ENCODE peak calls at places on chromosome 13, in seven cellular contexts. One of them, this sample, is unnamed.
A peak's percentile ranks its signal among the peaks of the same experiment; 100 is the strongest.

GRCh38 chr13:80131204-80131603 is 209.7 kb downstream of the SPRY2 start:
- DNase-seq in GM23248: peak; percentile 80
- DNase-seq in naive thymus-derived CD8-positive, alpha-beta T cell: no peak
- DNase-seq in midbrain: peak; percentile 88
- DNase-seq in activated CD4-positive, CD25-positive, alpha-beta regulatory T cell treated with anti-CD3 and anti-CD28 coated beads, Interleukin-2, amount 50 U/mL, for 16 hours: no peak
- DNase-seq in T-helper 9 cell: no peak
- DNase-seq in EL: peak; percentile 68
- DNase-seq in this sample: peak; percentile 68

GRCh38 chr13:27395007-27395510 is 29.4 kb upstream of the GTF3A start:
- DNase-seq in activated CD4-positive, CD25-positive, alpha-beta regulatory T cell treated with anti-CD3 and anti-CD28 coated beads, Interleukin-2, amount 50 U/mL, for 16 hours: no peak
- DNase-seq in EL: no peak
- DNase-seq in naive thymus-derived CD8-positive, alpha-beta T cell: no peak
- DNase-seq in GM23248: no peak
- DNase-seq in midbrain: no peak
- DNase-seq in T-helper 9 cell: no peak
- DNase-seq in this sample: no peak

GRCh38 chr13:23626730-23627129 is 56.5 kb downstream of the TNFRSF19 start:
- DNase-seq in EL: no peak
- DNase-seq in T-helper 9 cell: no peak
- DNase-seq in activated CD4-positive, CD25-positive, alpha-beta regulatory T cell treated with anti-CD3 and anti-CD28 coated beads, Interleukin-2, amount 50 U/mL, for 16 hours: no peak
- DNase-seq in naive thymus-derived CD8-positive, alpha-beta T cell: no peak
- DNase-seq in GM23248: no peak
- DNase-seq in midbrain: peak; percentile 52
- DNase-seq in this sample: no peak

GRCh38 chr13:80361883-80362327 is 21.0 kb upstream of the SPRY2 start:
- DNase-seq in activated CD4-positive, CD25-positive, alpha-beta regulatory T cell treated with anti-CD3 and anti-CD28 coated beads, Interleukin-2, amount 50 U/mL, for 16 hours: no peak
- DNase-seq in naive thymus-derived CD8-positive, alpha-beta T cell: no peak
- DNase-seq in EL: peak; percentile 8
- DNase-seq in midbrain: peak; percentile 39
- DNase-seq in T-helper 9 cell: no peak
- DNase-seq in GM23248: no peak
- DNase-seq in this sample: no peak

GRCh38 chr13:40974460-40975407 is 44.4 kb downstream of the ELF1 start:
- DNase-seq in GM23248: peak; percentile 51
- DNase-seq in midbrain: no peak
- DNase-seq in naive thymus-derived CD8-positive, alpha-beta T cell: peak; percentile 67
- DNase-seq in activated CD4-positive, CD25-positive, alpha-beta regulatory T cell treated with anti-CD3 and anti-CD28 coated beads, Interleukin-2, amount 50 U/mL, for 16 hours: peak; percentile 11
- DNase-seq in EL: peak; percentile 34
- DNase-seq in T-helper 9 cell: no peak
- DNase-seq in this sample: no peak

GRCh38 chr13:40456979-40457553 is 209.4 kb downstream of the FOXO1 start:
- DNase-seq in EL: no peak
- DNase-seq in midbrain: no peak
- DNase-seq in GM23248: no peak
- DNase-seq in activated CD4-positive, CD25-positive, alpha-beta regulatory T cell treated with anti-CD3 and anti-CD28 coated beads, Interleukin-2, amount 50 U/mL, for 16 hours: no peak
- DNase-seq in T-helper 9 cell: no peak
- DNase-seq in naive thymus-derived CD8-positive, alpha-beta T cell: no peak
- DNase-seq in this sample: no peak

GRCh38 chr13:24074687-24075086 is 85.8 kb upstream of the SPATA13 start:
- DNase-seq in EL: no peak
- DNase-seq in T-helper 9 cell: no peak
- DNase-seq in midbrain: peak; percentile 55
- DNase-seq in naive thymus-derived CD8-positive, alpha-beta T cell: no peak
- DNase-seq in activated CD4-positive, CD25-positive, alpha-beta regulatory T cell treated with anti-CD3 and anti-CD28 coated beads, Interleukin-2, amount 50 U/mL, for 16 hours: no peak
- DNase-seq in GM23248: no peak
- DNase-seq in this sample: no peak

GRCh38 chr13:45178349-45179142 is 22.3 kb downstream of the KCTD4 start:
- DNase-seq in GM23248: peak; percentile 63
- DNase-seq in naive thymus-derived CD8-positive, alpha-beta T cell: no peak
- DNase-seq in EL: peak; percentile 84
- DNase-seq in midbrain: no peak
- DNase-seq in T-helper 9 cell: no peak
- DNase-seq in activated CD4-positive, CD25-positive, alpha-beta regulatory T cell treated with anti-CD3 and anti-CD28 coated beads, Interleukin-2, amount 50 U/mL, for 16 hours: no peak
- DNase-seq in this sample: no peak

GRCh38 chr13:59356607-59357006 is 807.1 kb downstream of the DIAPH3 start:
- DNase-seq in midbrain: no peak
- DNase-seq in GM23248: peak; percentile 1
- DNase-seq in activated CD4-positive, CD25-positive, alpha-beta regulatory T cell treated with anti-CD3 and anti-CD28 coated beads, Interleukin-2, amount 50 U/mL, for 16 hours: no peak
- DNase-seq in EL: peak; percentile 28
- DNase-seq in naive thymus-derived CD8-positive, alpha-beta T cell: no peak
- DNase-seq in T-helper 9 cell: no peak
- DNase-seq in this sample: no peak

GRCh38 chr13:59413121-59413520 is 750.6 kb downstream of the DIAPH3 start:
- DNase-seq in naive thymus-derived CD8-positive, alpha-beta T cell: no peak
- DNase-seq in GM23248: no peak
- DNase-seq in activated CD4-positive, CD25-positive, alpha-beta regulatory T cell treated with anti-CD3 and anti-CD28 coated beads, Interleukin-2, amount 50 U/mL, for 16 hours: no peak
- DNase-seq in EL: peak; percentile 3
- DNase-seq in midbrain: no peak
- DNase-seq in T-helper 9 cell: no peak
- DNase-seq in this sample: no peak

GRCh38 chr13:41199061-41199460 is 4.7 kb upstream of the KBTBD7 start:
- DNase-seq in naive thymus-derived CD8-positive, alpha-beta T cell: no peak
- DNase-seq in GM23248: no peak
- DNase-seq in midbrain: no peak
- DNase-seq in EL: no peak
- DNase-seq in T-helper 9 cell: no peak
- DNase-seq in activated CD4-positive, CD25-positive, alpha-beta regulatory T cell treated with anti-CD3 and anti-CD28 coated beads, Interleukin-2, amount 50 U/mL, for 16 hours: no peak
- DNase-seq in this sample: no peak

GRCh38 chr13:33174980-33175379 is 110.6 kb downstream of the STARD13 start:
- DNase-seq in naive thymus-derived CD8-positive, alpha-beta T cell: no peak
- DNase-seq in EL: no peak
- DNase-seq in T-helper 9 cell: no peak
- DNase-seq in GM23248: peak; percentile 27
- DNase-seq in activated CD4-positive, CD25-positive, alpha-beta regulatory T cell treated with anti-CD3 and anti-CD28 coated beads, Interleukin-2, amount 50 U/mL, for 16 hours: no peak
- DNase-seq in midbrain: no peak
- DNase-seq in this sample: no peak

GRCh38 chr13:21033866-21034601 is 27.4 kb downstream of the LATS2 start:
- DNase-seq in activated CD4-positive, CD25-positive, alpha-beta regulatory T cell treated with anti-CD3 and anti-CD28 coated beads, Interleukin-2, amount 50 U/mL, for 16 hours: no peak
- DNase-seq in midbrain: no peak
- DNase-seq in T-helper 9 cell: no peak
- DNase-seq in GM23248: peak; percentile 80
- DNase-seq in naive thymus-derived CD8-positive, alpha-beta T cell: no peak
- DNase-seq in EL: peak; percentile 75
- DNase-seq in this sample: no peak

GRCh38 chr13:97834255-97834654 is 119.2 kb upstream of the IPO5 start:
- DNase-seq in EL: no peak
- DNase-seq in midbrain: no peak
- DNase-seq in activated CD4-positive, CD25-positive, alpha-beta regulatory T cell treated with anti-CD3 and anti-CD28 coated beads, Interleukin-2, amount 50 U/mL, for 16 hours: no peak
- DNase-seq in T-helper 9 cell: no peak
- DNase-seq in naive thymus-derived CD8-positive, alpha-beta T cell: no peak
- DNase-seq in GM23248: no peak
- DNase-seq in this sample: no peak

GRCh38 chr13:21526707-21527454 is 67.8 kb upstream of the ZDHHC20 start:
- DNase-seq in T-helper 9 cell: no peak
- DNase-seq in naive thymus-derived CD8-positive, alpha-beta T cell: no peak
- DNase-seq in EL: no peak
- DNase-seq in GM23248: no peak
- DNase-seq in midbrain: no peak
- DNase-seq in activated CD4-positive, CD25-positive, alpha-beta regulatory T cell treated with anti-CD3 and anti-CD28 coated beads, Interleukin-2, amount 50 U/mL, for 16 hours: no peak
- DNase-seq in this sample: no peak

GRCh38 chr13:60162096-60162495 is 1.6 kb downstream of the DIAPH3 start:
- DNase-seq in EL: peak; percentile 24
- DNase-seq in GM23248: peak; percentile 22
- DNase-seq in T-helper 9 cell: no peak
- DNase-seq in naive thymus-derived CD8-positive, alpha-beta T cell: no peak
- DNase-seq in midbrain: no peak
- DNase-seq in activated CD4-positive, CD25-positive, alpha-beta regulatory T cell treated with anti-CD3 and anti-CD28 coated beads, Interleukin-2, amount 50 U/mL, for 16 hours: no peak
- DNase-seq in this sample: no peak

GRCh38 chr13:109243311-109243951 is 543.0 kb downstream of the IRS2 start:
- DNase-seq in naive thymus-derived CD8-positive, alpha-beta T cell: no peak
- DNase-seq in GM23248: peak; percentile 85
- DNase-seq in EL: peak; percentile 93
- DNase-seq in T-helper 9 cell: no peak
- DNase-seq in midbrain: peak; percentile 21
- DNase-seq in activated CD4-positive, CD25-positive, alpha-beta regulatory T cell treated with anti-CD3 and anti-CD28 coated beads, Interleukin-2, amount 50 U/mL, for 16 hours: no peak
- DNase-seq in this sample: no peak

GRCh38 chr13:39417131-39417530 is 185.9 kb downstream of the LHFPL6 start:
- DNase-seq in activated CD4-positive, CD25-positive, alpha-beta regulatory T cell treated with anti-CD3 and anti-CD28 coated beads, Interleukin-2, amount 50 U/mL, for 16 hours: no peak
- DNase-seq in T-helper 9 cell: no peak
- DNase-seq in naive thymus-derived CD8-positive, alpha-beta T cell: no peak
- DNase-seq in midbrain: peak; percentile 51
- DNase-seq in GM23248: peak; percentile 22
- DNase-seq in EL: peak; percentile 18
- DNase-seq in this sample: no peak

GRCh38 chr13:101065314-101065713 is 351.0 kb downstream of the NALCN start:
- DNase-seq in EL: peak; percentile 2
- DNase-seq in naive thymus-derived CD8-positive, alpha-beta T cell: no peak
- DNase-seq in activated CD4-positive, CD25-positive, alpha-beta regulatory T cell treated with anti-CD3 and anti-CD28 coated beads, Interleukin-2, amount 50 U/mL, for 16 hours: no peak
- DNase-seq in GM23248: peak; percentile 86
- DNase-seq in midbrain: no peak
- DNase-seq in T-helper 9 cell: no peak
- DNase-seq in this sample: no peak

This sample was measured in posterior cingulate gyrus.